ENCODE peak calls at places on chromosomes 13 and 19, in eight cellular contexts. H is activated T-helper 1 cell treated with Interleukin-2 at 50 U/mL for 16 hours; Y is neural progenitor cell; N is activated CD8-positive, alpha-beta memory T cell treated with anti-CD3 and anti-CD28 coated beads for 24 hours; C is left colon; B is HuH-7; G is nephron progenitor cell; T is RWPE1. R is an unnamed sample.
A peak's percentile ranks its signal among the peaks of the same experiment; 100 is the strongest.

GRCh38 chr13:111265006-111265700 is 55.3 kb upstream of the TEX29 start:
- DNase-seq in H (no peak), Y (no peak), N (no peak), C (no peak), B (no peak), G (no peak), T (no peak), R (no peak)

GRCh38 chr13:24626449-24626848 is 53.8 kb upstream of the ATP12A start:
- DNase-seq in H (no peak), Y (no peak), N (peak; percentile 62), C (no peak), B (no peak), G (no peak), T (no peak), R (no peak)

GRCh38 chr13:24251525-24251924 is 57.9 kb upstream of the C1QTNF9 start:
- DNase-seq in H (peak; percentile 77), Y (no peak), N (peak; percentile 88), C (no peak), B (no peak), G (no peak), T (no peak), R (no peak)

GRCh38 chr13:23918208-23918607 is 20.9 kb upstream of the C1QTNF9B start:
- DNase-seq in H (no peak), Y (no peak), N (no peak), C (no peak), B (no peak), G (no peak), T (no peak), R (peak; percentile 11)

GRCh38 chr13:112177889-112178288 is 110.9 kb downstream of the SOX1 start:
- DNase-seq in H (no peak), Y (no peak), N (no peak), C (no peak), B (no peak), G (no peak), T (no peak), R (no peak)

GRCh38 chr19:40467007-40467565 is 285 bp downstream of the SPTBN4 start:
- DNase-seq in H (no peak), Y (peak; percentile 53), N (peak; percentile 65), C (peak; percentile 24), B (no peak), G (peak; percentile 44), T (no peak), R (no peak)

GRCh38 chr13:45055198-45055901 is 65.0 kb upstream of the GTF2F2 start:
- DNase-seq in H (no peak), Y (no peak), N (no peak), C (no peak), B (no peak), G (no peak), T (peak; percentile 90), R (peak; percentile 94)

GRCh38 chr19:37014456-37014855 is 63.8 kb upstream of the ZNF420 start:
- DNase-seq in H (no peak), Y (no peak), N (no peak), C (no peak), B (no peak), G (no peak), T (no peak), R (no peak)

GRCh38 chr13:93045836-93046235 is 180.8 kb upstream of the GPC6 start:
- DNase-seq in H (no peak), Y (no peak), N (no peak), C (no peak), B (no peak), G (no peak), T (no peak), R (no peak)

GRCh38 chr19:56639217-56639616 is 3.7 kb upstream of the SMIM17 start:
- DNase-seq in H (no peak), Y (peak; percentile 60), N (no peak), C (no peak), B (peak; percentile 24), G (peak; percentile 21), T (no peak), R (no peak)

GRCh38 chr19:35116085-35116801 is 620 bp downstream of the FXYD3 start:
- DNase-seq in H (no peak), Y (no peak), N (no peak), C (peak; percentile 87), B (no peak), G (no peak), T (peak; percentile 78), R (peak; percentile 82)

GRCh38 chr13:64640002-64640401 is 2590.1 kb downstream of the PCDH9 start:
- DNase-seq in H (no peak), Y (no peak), N (no peak), C (no peak), B (peak; percentile 5), G (no peak), T (peak; percentile 4), R (no peak)

GRCh38 chr13:25738342-25738771 is 313.5 kb downstream of the SHISA2 start:
- DNase-seq in H (no peak), Y (no peak), N (no peak), C (no peak), B (no peak), G (no peak), T (no peak), R (peak; percentile 21)

GRCh38 chr13:74061939-74062595 is 72.1 kb downstream of the KLF12 start:
- DNase-seq in H (no peak), Y (no peak), N (no peak), C (no peak), B (no peak), G (no peak), T (no peak), R (no peak)

GRCh38 chr19:39406656-39407393 is at the start of gene ZFP36:
- DNase-seq in H (peak; percentile 83), Y (peak; percentile 89), N (peak; percentile 96), C (peak; percentile 95), B (peak; percentile 91), G (peak; percentile 85), T (peak; percentile 81), R (peak; percentile 90)

GRCh38 chr19:5128251-5128931 is 159.5 kb downstream of the KDM4B start:
- DNase-seq in H (no peak), Y (peak; percentile 59), N (no peak), C (no peak), B (no peak), G (peak; percentile 70), T (no peak), R (no peak)

GRCh38 chr19:3723883-3724282 is 15.7 kb downstream of the TJP3 start:
- DNase-seq in H (no peak), Y (peak; percentile 85), N (no peak), C (no peak), B (no peak), G (no peak), T (no peak), R (no peak)

GRCh38 chr19:33902802-33903488 is 106.3 kb downstream of the KCTD15 start:
- DNase-seq in H (no peak), Y (no peak), N (no peak), C (no peak), B (no peak), G (no peak), T (no peak), R (no peak)

GRCh38 chr13:73245271-73245670 is 186.5 kb downstream of the KLF5 start:
- DNase-seq in H (no peak), Y (no peak), N (no peak), C (no peak), B (no peak), G (no peak), T (no peak), R (no peak)

GRCh38 chr13:27194895-27195764 is 23.5 kb upstream of the USP12 start:
- DNase-seq in H (no peak), Y (peak; percentile 20), N (no peak), C (no peak), B (no peak), G (no peak), T (peak; percentile 89), R (peak; percentile 91)

GRCh38 chr13:49641810-49642291 is 13.5 kb downstream of the ARL11 start:
- DNase-seq in H (no peak), Y (no peak), N (no peak), C (no peak), B (no peak), G (no peak), T (peak; percentile 62), R (peak; percentile 91)

GRCh38 chr13:98026457-98026857 is 73.0 kb downstream of the IPO5 start:
- DNase-seq in H (no peak), Y (no peak), N (no peak), C (no peak), B (peak; percentile 15), G (no peak), T (no peak), R (no peak)

R was measured in mammary epithelial cell.